ENCODE peak calls at places on chromosomes 3 and 15, in four cellular contexts. P, T, H and K are unnamed samples.

GRCh38 chr3:195109098-195109657 is 161.8 kb downstream of the XXYLT1 start:
- DNase-seq in P (no peak), T (no peak), H (no peak), K (no peak)

GRCh38 chr3:187223799-187224198 is 26.5 kb downstream of the RTP1 start:
- DNase-seq in P (no peak), T (no peak), H (peak), K (peak)

GRCh38 chr15:36914466-36914865 is 185.9 kb downstream of the MEIS2 start:
- DNase-seq in P (no peak), T (no peak), H (no peak), K (no peak)

GRCh38 chr15:63466378-63467192 is 37.8 kb upstream of the USP3 start:
- DNase-seq in P (peak), T (no peak), H (peak), K (no peak)

GRCh38 chr3:42216302-42216701 is 49.7 kb downstream of the CCK start:
- DNase-seq in P (no peak), T (no peak), H (no peak), K (no peak)

GRCh38 chr3:46269556-46269955 is 27.3 kb downstream of the CCR3 start:
- DNase-seq in P (no peak), T (no peak), H (no peak), K (no peak)

GRCh38 chr15:73330206-73331051 is 38.3 kb downstream of the HCN4 start:
- DNase-seq in P (no peak), T (no peak), H (no peak), K (no peak)

GRCh38 chr3:3089017-3089416 is 21.2 kb downstream of the IL5RA start:
- DNase-seq in P (no peak), T (no peak), H (no peak), K (no peak)

GRCh38 chr3:66625464-66626216 is 124.8 kb upstream of the LRIG1 start:
- DNase-seq in P (no peak), T (no peak), H (no peak), K (no peak)

GRCh38 chr3:194251461-194251860 is 99.7 kb downstream of the CPN2 start:
- DNase-seq in P (no peak), T (no peak), H (no peak), K (no peak)

GRCh38 chr3:38117748-38118420 is 19.0 kb downstream of the ACAA1 start:
- DNase-seq in P (peak), T (peak), H (no peak), K (no peak)

GRCh38 chr3:62558549-62559112 is 185.3 kb upstream of the FEZF2 start:
- DNase-seq in P (no peak), T (no peak), H (peak), K (no peak)

GRCh38 chr3:36493051-36493450 is 112.7 kb downstream of the STAC start:
- DNase-seq in P (no peak), T (no peak), H (no peak), K (no peak)

GRCh38 chr15:74954515-74954914 is 2.1 kb downstream of the RPP25 start:
- DNase-seq in P (no peak), T (no peak), H (no peak), K (no peak)

GRCh38 chr3:182258538-182259177 is 534.6 kb upstream of the ATP11B start:
- DNase-seq in P (no peak), T (no peak), H (peak), K (no peak)

GRCh38 chr3:8301977-8302589 is 199.5 kb upstream of the LMCD1 start:
- DNase-seq in P (no peak), T (no peak), H (peak), K (no peak)

GRCh38 chr15:61003683-61004299 is 225.3 kb downstream of the RORA start:
- DNase-seq in P (no peak), T (no peak), H (no peak), K (no peak)

GRCh38 chr15:34239151-34239761 is 14.4 kb downstream of the EMC4 start:
- DNase-seq in P (no peak), T (no peak), H (peak), K (peak)

GRCh38 chr15:63022181-63022580 is 20.4 kb upstream of the TPM1 start:
- DNase-seq in P (no peak), T (no peak), H (no peak), K (no peak)

GRCh38 chr15:81506936-81507335 is 132.9 kb upstream of the TMC3 start:
- DNase-seq in P (no peak), T (no peak), H (no peak), K (no peak)

GRCh38 chr3:172138792-172139507 is 99.6 kb downstream of the FNDC3B start:
- DNase-seq in P (peak), T (peak), H (no peak), K (no peak)

GRCh38 chr3:56302417-56302816 is 165.8 kb downstream of the ERC2 start:
- DNase-seq in P (no peak), T (no peak), H (no peak), K (no peak)

GRCh38 chr3:62051506-62051905 is 321.8 kb downstream of the FEZF2 start:
- DNase-seq in P (peak), T (no peak), H (peak), K (peak)

GRCh38 chr3:111534701-111535100 is 7.3 kb upstream of the CD96 start:
- DNase-seq in P (no peak), T (no peak), H (peak), K (no peak)

GRCh38 chr3:184323696-184324095 is 9.3 kb downstream of the EIF4G1 start:
- DNase-seq in P (no peak), T (no peak), H (no peak), K (no peak)

GRCh38 chr3:149657796-149658443 is at the start of gene WWTR1:
- DNase-seq in P (peak), T (peak), H (peak), K (no peak)

GRCh38 chr15:92883643-92884458 is 16.3 kb upstream of the CHD2 start:
- DNase-seq in P (no peak), T (no peak), H (no peak), K (no peak)

GRCh38 chr15:99315636-99316035 is 64.4 kb downstream of the LRRC28 start:
- DNase-seq in P (no peak), T (no peak), H (no peak), K (no peak)

GRCh38 chr3:13106308-13106970 is 33.2 kb upstream of the IQSEC1 start:
- DNase-seq in P (no peak), T (no peak), H (peak), K (no peak)

GRCh38 chr15:37081985-37082384 is 18.4 kb downstream of the MEIS2 start:
- DNase-seq in P (no peak), T (no peak), H (no peak), K (no peak)

GRCh38 chr3:55059027-55059629 is 131.3 kb upstream of the LRTM1 start:
- DNase-seq in P (no peak), T (no peak), H (no peak), K (no peak)

GRCh38 chr3:123652346-123652984 is 67.6 kb upstream of the HACD2 start:
- DNase-seq in P (peak), T (peak), H (peak), K (no peak)

GRCh38 chr3:129633751-129634481 is 27.4 kb upstream of the PLXND1 start:
- DNase-seq in P (no peak), T (no peak), H (no peak), K (no peak)

GRCh38 chr15:40051616-40052415 is 12.8 kb upstream of the SRP14 start:
- DNase-seq in P (peak), T (no peak), H (no peak), K (no peak)

GRCh38 chr3:176574736-176575135 is 622.5 kb downstream of the TBL1XR1 start:
- DNase-seq in P (no peak), T (no peak), H (no peak), K (no peak)

GRCh38 chr15:61780278-61780677 is 280.0 kb downstream of the VPS13C start:
- DNase-seq in P (no peak), T (no peak), H (no peak), K (no peak)

GRCh38 chr3:194305356-194306108 is 45.6 kb downstream of the CPN2 start:
- DNase-seq in P (no peak), T (no peak), H (no peak), K (no peak)

GRCh38 chr3:55245391-55245790 is 241.7 kb downstream of the WNT5A start:
- DNase-seq in P (no peak), T (no peak), H (no peak), K (no peak)

GRCh38 chr3:45010718-45011355 is 15.3 kb upstream of the CLEC3B start:
- DNase-seq in P (no peak), T (no peak), H (no peak), K (peak)

GRCh38 chr3:45008117-45008516 is 18.0 kb upstream of the CLEC3B start:
- DNase-seq in P (no peak), T (no peak), H (no peak), K (no peak)

GRCh38 chr3:45009868-45010267 is 16.2 kb upstream of the CLEC3B start:
- DNase-seq in P (no peak), T (no peak), H (no peak), K (no peak)

GRCh38 chr3:45011756-45012441 is 14.2 kb upstream of the CLEC3B start:
- DNase-seq in P (no peak), T (no peak), H (no peak), K (no peak)

DNA sequence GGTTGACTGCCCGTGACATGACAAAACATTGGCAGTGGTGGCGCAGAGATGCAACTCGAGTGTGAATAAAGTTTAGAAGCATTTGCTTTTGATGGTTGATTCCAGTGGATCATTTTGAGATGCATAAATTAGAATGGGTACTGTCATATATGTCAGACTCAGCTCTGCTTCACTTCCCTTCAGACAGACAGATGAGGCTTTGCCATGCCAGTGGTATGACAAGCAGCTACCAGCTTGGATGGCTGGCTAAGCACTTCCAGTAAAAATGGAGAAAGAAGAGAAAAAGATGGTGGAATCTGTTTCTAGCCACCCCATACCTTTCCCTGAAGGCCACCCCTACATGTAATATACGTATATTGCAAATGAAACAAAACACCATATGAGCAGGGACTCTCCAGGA is 13.5 kb upstream of the CLEC3B start:
- DNase-seq in P (no peak), T (no peak), H (no peak), K (no peak)
- H3K27ac ChIP-seq in P (peak), T (peak), H (peak), K (no peak)

GRCh38 chr3:50604628-50605588 is 6.7 kb downstream of the CISH start:
- DNase-seq in P (no peak), T (no peak), H (no peak), K (no peak)
- H3K27ac ChIP-seq in P (no peak), T (no peak), H (peak), K (peak)

DNA sequence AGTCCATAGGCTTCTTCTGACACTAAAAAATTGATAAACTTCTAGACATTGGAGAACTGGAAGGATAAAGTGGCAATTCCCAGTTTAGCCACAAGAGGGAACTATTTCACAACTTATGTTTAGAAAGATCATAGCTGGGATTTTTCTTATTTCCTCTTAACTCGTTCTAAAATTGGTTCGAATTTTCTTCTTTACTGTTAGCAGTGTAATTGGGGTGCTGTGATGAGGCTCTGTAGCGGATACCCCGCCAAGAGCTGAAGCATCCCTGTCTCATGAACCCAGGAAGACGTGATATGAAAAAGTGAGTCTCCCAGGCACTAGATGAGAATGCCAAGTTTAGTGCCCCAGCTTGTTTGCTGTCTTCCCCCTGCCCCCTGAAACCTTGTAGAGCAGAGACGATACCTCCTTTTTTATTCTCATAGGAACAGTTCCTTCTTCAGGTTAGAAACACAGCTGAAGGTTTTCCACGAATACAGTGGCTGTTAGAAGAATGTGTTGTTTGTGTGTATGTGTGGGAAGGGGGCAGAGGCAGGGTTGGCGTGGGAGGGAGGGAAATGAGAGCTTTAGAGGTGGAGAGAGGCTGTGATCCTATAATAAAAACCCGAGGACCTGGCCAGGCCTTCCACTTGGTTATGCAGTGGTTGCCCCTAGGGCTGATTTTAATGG is 85.2 kb downstream of the PDCD6IP start:
- DNase-seq in P (peak), T (no peak), H (no peak), K (no peak)
- H3K27ac ChIP-seq in P (no peak), T (no peak), H (no peak), K (no peak)

GRCh38 chr3:97864-98263 is 98.7 kb upstream of the CHL1 start:
- DNase-seq in P (no peak), T (no peak), H (no peak), K (no peak)

GRCh38 chr3:96259-96658 is 100.3 kb upstream of the CHL1 start:
- DNase-seq in P (no peak), T (no peak), H (no peak), K (no peak)

DNA sequence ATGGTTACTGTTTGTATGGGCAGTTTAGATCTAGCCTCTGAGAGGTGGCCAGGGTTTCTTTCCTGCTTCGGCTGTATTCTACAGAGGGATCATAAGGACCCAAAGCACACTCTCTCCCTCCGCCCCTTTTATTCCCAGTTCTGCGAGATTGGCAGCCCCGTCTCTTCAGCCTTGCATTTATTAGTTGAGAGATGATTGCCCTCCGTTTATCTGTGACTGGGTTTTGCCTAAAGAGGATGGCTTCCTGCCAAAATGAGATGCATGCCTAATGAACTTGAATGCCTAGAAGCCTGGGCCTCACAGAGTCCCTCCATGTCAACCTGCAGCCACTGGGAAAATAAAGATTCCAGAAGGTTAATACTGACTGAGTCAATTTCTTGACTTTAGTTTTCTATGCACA is 97.0 kb upstream of the CHL1 start:
- DNase-seq in P (no peak), T (no peak), H (no peak), K (no peak)
- H3K27ac ChIP-seq in P (no peak), T (no peak), H (no peak), K (no peak)

GRCh38 chr3:70854108-70854507 is 541.7 kb upstream of the MDFIC2 start:
- DNase-seq in P (no peak), T (no peak), H (peak), K (no peak)
- H3K27ac ChIP-seq in P (no peak), T (no peak), H (no peak), K (peak)